ENCODE peak calls at places on chromosomes 11 and 22, in five cellular contexts. One of them, this sample, is unnamed.

GRCh38 chr11:102850973-102851745 is 7.8 kb upstream of the MMP3 start:
- DNase-seq in right lobe of liver: no peak
- DNase-seq in Karpas-422: no peak
- DNase-seq in ovary: no peak
- DNase-seq in astrocyte: peak; percentile 96
- DNase-seq in this sample: no peak

GRCh38 chr22:37638351-37639069 is 959 bp upstream of the SH3BP1 start:
- DNase-seq in right lobe of liver: no peak
- DNase-seq in Karpas-422: peak; percentile 67
- DNase-seq in ovary: peak; percentile 33
- DNase-seq in astrocyte: no peak
- DNase-seq in this sample: no peak

GRCh38 chr11:85787809-85788805 is 22.8 kb downstream of the SYTL2 start:
- DNase-seq in right lobe of liver: no peak
- DNase-seq in Karpas-422: no peak
- DNase-seq in ovary: no peak
- DNase-seq in astrocyte: no peak
- DNase-seq in this sample: no peak

GRCh38 chr11:11446562-11446961 is 93.5 kb upstream of the CSNK2A3 start:
- DNase-seq in right lobe of liver: no peak
- DNase-seq in Karpas-422: no peak
- DNase-seq in ovary: no peak
- DNase-seq in astrocyte: no peak
- DNase-seq in this sample: no peak

GRCh38 chr22:23036684-23037428 is 33.5 kb upstream of the GNAZ start:
- DNase-seq in right lobe of liver: no peak
- DNase-seq in Karpas-422: peak; percentile 49
- DNase-seq in ovary: no peak
- DNase-seq in astrocyte: no peak
- DNase-seq in this sample: no peak

GRCh38 chr11:125371451-125371935 is 124.6 kb downstream of the FEZ1 start:
- DNase-seq in right lobe of liver: no peak
- DNase-seq in Karpas-422: no peak
- DNase-seq in ovary: no peak
- DNase-seq in astrocyte: no peak
- DNase-seq in this sample: no peak

GRCh38 chr11:90630176-90630575 is 407.3 kb upstream of the CHORDC1 start:
- DNase-seq in right lobe of liver: no peak
- DNase-seq in Karpas-422: no peak
- DNase-seq in ovary: no peak
- DNase-seq in astrocyte: no peak
- DNase-seq in this sample: no peak

GRCh38 chr11:105100206-105100605 is 39.4 kb downstream of the CARD18 start:
- DNase-seq in right lobe of liver: no peak
- DNase-seq in Karpas-422: no peak
- DNase-seq in ovary: no peak
- DNase-seq in astrocyte: no peak
- DNase-seq in this sample: no peak

GRCh38 chr11:65781962-65782815 is 1.4 kb upstream of the AP5B1 start:
- DNase-seq in right lobe of liver: no peak
- DNase-seq in Karpas-422: no peak
- DNase-seq in ovary: no peak
- DNase-seq in astrocyte: no peak
- DNase-seq in this sample: no peak

DNA sequence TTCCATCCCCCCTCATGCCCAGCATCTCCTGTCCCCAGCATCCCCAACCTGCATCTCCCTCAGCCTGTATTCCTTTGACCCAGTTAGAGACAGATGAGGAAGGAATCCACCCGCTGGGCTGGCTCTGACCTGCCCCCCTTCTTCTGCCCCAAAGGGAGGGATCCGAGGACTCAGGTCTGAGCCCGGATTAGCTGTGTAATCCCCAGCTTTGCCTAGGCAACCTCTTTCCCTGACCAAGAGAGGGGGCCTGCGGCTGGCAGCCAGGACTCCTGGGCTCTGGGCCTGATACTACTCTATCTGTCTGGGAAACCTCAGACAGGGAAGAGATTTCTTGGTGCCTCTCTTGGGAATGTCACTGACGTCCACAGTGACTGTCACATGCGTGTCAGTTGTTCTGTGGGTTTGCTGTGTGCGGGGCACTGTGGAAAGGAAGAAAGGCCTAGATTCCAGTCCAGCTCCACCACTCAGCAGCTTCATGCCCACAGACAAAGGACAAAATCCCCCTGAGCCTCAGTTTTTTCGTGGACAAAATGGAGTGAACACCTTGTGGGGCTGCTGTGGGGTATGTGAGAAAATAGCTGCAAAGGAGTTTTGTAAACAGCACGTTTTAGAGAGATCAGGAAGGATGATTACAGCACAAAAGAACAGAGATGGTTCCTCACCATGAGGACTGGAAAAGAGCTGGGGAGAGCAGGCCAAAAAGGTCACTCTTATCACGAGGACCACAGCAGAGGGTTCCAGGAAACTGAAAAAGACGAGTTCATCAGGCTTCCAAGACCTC is 1.3 kb upstream of the NDUFV1 start:
- DNase-seq in right lobe of liver: no peak
- DNase-seq in Karpas-422: no peak
- DNase-seq in ovary: no peak
- DNase-seq in astrocyte: no peak
- DNase-seq in this sample: no peak
- H3K4me1 ChIP-seq in right lobe of liver: peaks cover 8% of the 10 kb centered on the region
- H3K4me1 ChIP-seq in Karpas-422: peaks cover 40% of the 10 kb centered on the region
- H3K4me1 ChIP-seq in ovary: peaks cover 8% of the 10 kb centered on the region
- H3K4me1 ChIP-seq in astrocyte: peaks cover 7% of the 10 kb centered on the region
- H3K4me1 ChIP-seq in this sample: no peaks in the 10 kb centered on the region

GRCh38 chr11:4370166-4370565 is 2.0 kb upstream of the OR52B4 start:
- DNase-seq in right lobe of liver: no peak
- DNase-seq in Karpas-422: no peak
- DNase-seq in ovary: no peak
- DNase-seq in astrocyte: no peak
- DNase-seq in this sample: no peak

DNA sequence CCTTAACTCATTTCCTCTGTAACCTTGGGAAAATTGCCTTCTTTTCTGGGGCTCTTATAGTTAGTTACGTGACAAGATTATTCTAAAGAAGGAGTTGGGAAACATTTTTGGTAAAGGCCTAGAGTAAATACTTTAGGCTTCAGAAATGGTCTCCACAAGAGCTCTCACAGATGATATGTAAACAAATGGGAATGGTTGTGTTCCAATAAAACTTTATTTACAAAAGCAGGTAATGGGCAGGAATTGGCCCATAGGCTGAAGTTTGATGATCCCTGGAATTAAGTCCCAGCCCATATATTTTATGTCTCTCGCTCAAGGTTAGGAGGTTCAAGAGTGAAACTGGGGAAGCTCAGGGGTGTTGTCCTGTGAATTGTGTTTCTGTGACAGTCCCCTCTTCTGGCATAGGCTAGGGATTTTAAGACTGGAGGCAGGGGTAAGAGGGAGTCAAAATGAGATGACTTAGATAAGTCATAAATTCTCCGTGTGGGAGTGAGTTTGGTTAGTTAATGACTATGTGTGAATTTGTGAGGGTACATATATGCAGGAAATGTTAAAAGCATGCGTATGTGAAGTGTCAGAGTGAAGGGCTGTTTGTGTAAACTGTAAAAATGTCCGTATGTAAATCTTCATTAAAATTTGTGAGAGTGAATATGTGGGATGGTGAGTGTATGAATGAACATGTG is 7.4 kb upstream of the OR52B4 start:
- DNase-seq in right lobe of liver: no peak
- DNase-seq in Karpas-422: no peak
- DNase-seq in ovary: no peak
- DNase-seq in astrocyte: no peak
- DNase-seq in this sample: no peak
- H3K27me3 ChIP-seq in right lobe of liver: no peaks in the 10 kb centered on the region
- H3K27me3 ChIP-seq in Karpas-422: no peaks in the 10 kb centered on the region
- H3K27me3 ChIP-seq in ovary: no peaks in the 10 kb centered on the region
- H3K27me3 ChIP-seq in astrocyte: no peaks in the 10 kb centered on the region
- H3K27me3 ChIP-seq in this sample: no peaks in the 10 kb centered on the region

DNA sequence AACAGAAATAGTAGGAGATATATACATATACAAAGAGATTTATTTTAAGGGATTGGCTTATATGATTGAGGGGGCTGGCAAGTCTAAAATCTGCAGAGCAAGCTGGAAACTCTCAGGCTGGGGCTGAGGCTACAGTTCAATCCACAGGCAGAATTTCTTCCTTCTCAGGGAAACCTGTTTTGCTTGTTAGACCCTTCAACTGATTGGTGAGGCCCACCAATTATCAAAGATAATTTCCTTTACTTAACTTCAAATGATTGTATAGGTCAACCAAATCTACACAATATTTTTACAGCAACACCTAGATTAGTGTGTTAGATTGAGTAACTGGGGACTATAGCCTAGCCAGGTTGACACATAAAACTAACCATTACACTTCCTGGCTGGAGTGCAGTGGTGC is 4.7 kb upstream of the PLEKHB1 start:
- DNase-seq in right lobe of liver: no peak
- DNase-seq in Karpas-422: no peak
- DNase-seq in ovary: no peak
- DNase-seq in astrocyte: no peak
- DNase-seq in this sample: no peak
- H3K4me3 ChIP-seq in right lobe of liver: no peak overlapping the region
- H3K4me3 ChIP-seq in Karpas-422: no peak overlapping the region
- H3K4me3 ChIP-seq in ovary: no peak overlapping the region
- H3K4me3 ChIP-seq in astrocyte: no peak overlapping the region
- H3K4me3 ChIP-seq in this sample: no peak overlapping the region

DNA sequence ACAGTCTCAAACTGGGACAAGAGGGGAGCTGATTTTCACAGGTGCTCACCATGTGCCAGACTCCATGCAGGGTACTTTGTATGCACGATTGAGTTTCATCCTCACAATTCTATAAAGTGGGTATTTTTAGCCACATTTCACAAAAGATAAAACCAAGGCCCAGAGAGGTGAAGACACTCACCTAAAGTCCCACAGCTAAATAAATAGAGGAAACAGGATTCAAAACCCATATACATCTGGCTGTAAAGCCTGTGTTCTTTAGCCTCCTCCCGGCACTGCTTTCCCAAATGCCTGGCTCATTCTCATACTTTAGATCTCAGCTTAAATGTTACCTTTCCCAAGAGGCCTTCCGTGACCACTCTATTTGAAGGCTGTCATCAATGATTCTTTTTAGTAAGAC is 13.2 kb upstream of the KCTD14 start:
- DNase-seq in right lobe of liver: no peak
- DNase-seq in Karpas-422: no peak
- DNase-seq in ovary: no peak
- DNase-seq in astrocyte: no peak
- DNase-seq in this sample: no peak
- H3K4me1 ChIP-seq in right lobe of liver: peaks cover 49% of the 10 kb centered on the region
- H3K4me1 ChIP-seq in Karpas-422: peaks cover 29% of the 10 kb centered on the region
- H3K4me1 ChIP-seq in ovary: peaks cover 6% of the 10 kb centered on the region
- H3K4me1 ChIP-seq in astrocyte: peaks cover 22% of the 10 kb centered on the region
- H3K4me1 ChIP-seq in this sample: peaks cover 2% of the 10 kb centered on the region